ENCODE peak calls at places on chromosomes 3 and 15, in six cellular contexts. L is endothelial cell of umbilical vein, B is IMR-90, X is colonic mucosa, H is lung, C is GM12865. N is an unnamed sample.

GRCh38 chr15:66948294-66948693 is 117.1 kb upstream of the SMAD3 start:
- DNase-seq in L (no peak), C (peak; percentile 24), H (no peak), X (no peak), B (peak; percentile 50), N (no peak)

GRCh38 chr3:44223274-44223673 is 18.4 kb upstream of the TOPAZ1 start:
- DNase-seq in H (no peak), C (no peak), B (no peak), L (no peak), X (no peak), N (no peak)

GRCh38 chr15:89406756-89407650 is 72.4 kb upstream of the POLG start:
- DNase-seq in B (no peak), C (no peak), X (no peak), L (no peak), H (no peak), N (no peak)

GRCh38 chr3:160005004-160005403 is 16.4 kb downstream of the IL12A start:
- DNase-seq in L (no peak), B (no peak), H (no peak), X (no peak), C (peak; percentile 23), N (no peak)

GRCh38 chr3:140187648-140188221 is 252.8 kb downstream of the CLSTN2 start:
- DNase-seq in L (no peak), B (no peak), X (no peak), H (no peak), C (no peak), N (no peak)

GRCh38 chr3:148178508-148178907 is 519.2 kb upstream of the AGTR1 start:
- DNase-seq in C (no peak), H (no peak), L (peak; percentile 14), B (no peak), X (no peak), N (no peak)

GRCh38 chr3:18121020-18121419 is 304.1 kb downstream of the SATB1 start:
- DNase-seq in B (no peak), X (no peak), H (no peak), L (no peak), C (no peak), N (no peak)

GRCh38 chr3:150146891-150147761 is 176.4 kb upstream of the PFN2 start:
- DNase-seq in B (peak; percentile 98), L (peak; percentile 14), H (no peak), C (peak; percentile 79), X (no peak), N (peak; percentile 80)

GRCh38 chr3:177488740-177489139 is 291.5 kb upstream of the TBL1XR1 start:
- DNase-seq in C (no peak), B (no peak), H (no peak), X (no peak), L (no peak), N (no peak)

GRCh38 chr15:69117431-69117841 is 43.0 kb upstream of the GLCE start:
- DNase-seq in L (no peak), H (no peak), B (no peak), C (no peak), X (no peak), N (no peak)

DNA sequence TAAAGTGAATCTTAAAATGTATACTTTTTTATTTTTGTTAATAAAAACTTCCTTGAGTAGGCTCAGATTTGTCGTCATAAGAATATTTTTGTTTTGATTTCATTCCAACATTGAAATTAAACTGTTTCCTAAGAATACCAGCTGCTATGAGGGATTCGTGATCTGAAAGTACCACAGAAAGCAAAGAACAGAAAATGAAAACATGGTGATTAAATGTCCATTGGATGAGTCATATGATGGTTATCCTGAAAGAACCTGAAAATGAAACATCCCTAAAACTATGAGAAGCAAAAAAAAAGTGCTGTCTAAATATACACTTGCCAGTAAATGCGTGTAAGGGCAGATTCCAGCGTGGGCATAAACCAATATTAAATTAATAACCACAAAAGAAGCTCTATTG is 143.8 kb downstream of the GMNC start:
- DNase-seq in B (peak; percentile 89), H (no peak), X (no peak), L (no peak), C (no peak), N (peak; percentile 71)
- H3K4me3 ChIP-seq in B (no peak overlapping the region), H (no peak overlapping the region), X (no peak overlapping the region), L (no peak overlapping the region), C (no peak overlapping the region), N (no peak overlapping the region)

GRCh38 chr3:20873235-20873634 is 687.2 kb upstream of the SGO1 start:
- DNase-seq in C (no peak), B (no peak), X (no peak), L (no peak), H (no peak), N (no peak)
- H3K4me3 ChIP-seq in C (no peak overlapping the region), B (no peak overlapping the region), X (no peak overlapping the region), L (no peak overlapping the region), H (no peak overlapping the region), N (no peak overlapping the region)

GRCh38 chr3:143786229-143787199 is 61.8 kb downstream of the SLC9A9 start:
- DNase-seq in C (no peak), X (no peak), B (peak; percentile 17), L (peak; percentile 47), H (no peak), N (no peak)
- H3K4me3 ChIP-seq in C (no peak overlapping the region), X (no peak overlapping the region), B (no peak overlapping the region), L (no peak overlapping the region), H (no peak overlapping the region), N (no peak overlapping the region)

DNA sequence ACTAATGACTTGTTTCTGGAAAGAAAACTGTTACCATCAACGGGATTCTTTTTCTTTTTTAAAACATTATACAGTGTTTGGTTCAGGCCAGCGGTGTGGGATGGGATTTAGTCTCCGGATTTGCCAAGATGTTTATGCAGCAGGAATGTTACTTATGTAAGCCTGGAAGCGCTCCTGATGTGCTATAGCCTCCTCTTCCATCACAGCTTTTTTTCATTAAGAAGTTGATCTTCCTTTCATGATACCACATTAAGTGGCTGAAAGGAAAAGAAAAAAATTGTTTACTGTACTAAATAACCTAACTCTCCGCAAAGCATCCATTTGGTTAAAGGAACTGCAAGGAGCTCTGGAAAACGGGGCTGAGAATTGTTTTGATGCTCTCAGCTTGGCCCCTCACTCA is 120.5 kb upstream of the ALDH1A3 start:
- DNase-seq in C (no peak), H (no peak), B (peak; percentile 85), L (peak; percentile 3), X (no peak), N (peak; percentile 94)
- H3K4me3 ChIP-seq in C (no peak overlapping the region), H (no peak overlapping the region), B (no peak overlapping the region), L (no peak overlapping the region), X (no peak overlapping the region), N (peak overlapping the region; percentile 9)